ENCODE peak calls at places on chromosomes 2 and 18, in eight cellular contexts. K is stimulated activated CD8-positive, alpha-beta memory T cell treated with anti-CD3 and anti-CD28 coated beads, Interleukin-15, amount 100 ng/mL, for 1 hour; C is NCI-H774; X is Calu3; E is CD8-positive, alpha-beta memory T cell; A is left lobe of liver; U is kidney; D is activated CD4-positive, alpha-beta T cell treated with anti-CD3 and anti-CD28 coated beads for 24 hours. Q is an unnamed sample.

GRCh38 chr2:231614559-231615057 is 21.9 kb downstream of the TEX44 start:
- DNase-seq in K (no peak), C (no peak), X (no peak), E (no peak), A (no peak), U (peak), D (no peak), Q (no peak)

GRCh38 chr2:3126686-3127278 is 250.8 kb downstream of the EIPR1 start:
- DNase-seq in K (no peak), C (no peak), X (no peak), E (no peak), A (no peak), U (peak), D (no peak), Q (no peak)

GRCh38 chr2:35973737-35974132 is 381.8 kb upstream of the CRIM1 start:
- DNase-seq in K (no peak), C (peak), X (peak), E (no peak), A (no peak), U (no peak), D (no peak), Q (no peak)

GRCh38 chr2:69138247-69138754 is 125.3 kb downstream of the ANTXR1 start:
- DNase-seq in K (no peak), C (no peak), X (peak), E (no peak), A (no peak), U (no peak), D (no peak), Q (no peak)

GRCh38 chr2:119480718-119481142 is 43.6 kb downstream of the SCTR start:
- DNase-seq in K (no peak), C (no peak), X (no peak), E (no peak), A (peak), U (no peak), D (no peak), Q (no peak)

GRCh38 chr2:182077451-182078142 is 91.9 kb downstream of the PPP1R1C start:
- DNase-seq in K (no peak), C (peak), X (peak), E (no peak), A (peak), U (no peak), D (peak), Q (peak)

GRCh38 chr18:8991131-8991530 is 111.4 kb upstream of the NDUFV2 start:
- DNase-seq in K (no peak), C (no peak), X (no peak), E (no peak), A (no peak), U (no peak), D (no peak), Q (no peak)

GRCh38 chr2:103008586-103008985 is 246.8 kb downstream of the TMEM182 start:
- DNase-seq in K (no peak), C (no peak), X (no peak), E (no peak), A (no peak), U (no peak), D (no peak), Q (no peak)

GRCh38 chr2:233990261-233990798 is 60.2 kb upstream of the SPP2 start:
- DNase-seq in K (peak), C (no peak), X (no peak), E (peak), A (no peak), U (no peak), D (no peak), Q (no peak)

GRCh38 chr2:65920659-65921058 is 488.3 kb upstream of the SPRED2 start:
- DNase-seq in K (no peak), C (no peak), X (no peak), E (no peak), A (no peak), U (no peak), D (no peak), Q (no peak)

GRCh38 chr18:58101291-58101706 is 57.3 kb downstream of the NEDD4L start:
- DNase-seq in K (no peak), C (no peak), X (no peak), E (no peak), A (no peak), U (no peak), D (no peak), Q (no peak)

GRCh38 chr2:68027959-68028358 is 34.8 kb downstream of the C1D start:
- DNase-seq in K (no peak), C (no peak), X (no peak), E (no peak), A (no peak), U (no peak), D (no peak), Q (no peak)

GRCh38 chr18:10061566-10061965 is 147.8 kb downstream of the VAPA start:
- DNase-seq in K (no peak), C (no peak), X (no peak), E (no peak), A (no peak), U (no peak), D (no peak), Q (no peak)